ENCODE peak calls at places on chromosomes 16 and 17, in nine cellular contexts. H is sigmoid colon; J is CD8-positive, alpha-beta T cell; W is heart right ventricle; B is anterior cingulate cortex; F is Jurkat, Clone E6-1; K is EH; D is stimulated activated CD4-positive, alpha-beta T cell treated with anti-CD3 and anti-CD28 coated beads, Interleukin-1b, Interleukin-23, amount 100 ng/mL, for 24 hours; G is MCF 10A. I is an unnamed sample.

GRCh38 chr17:54172654-54173316 is 350.1 kb downstream of the KIF2B start:
- DNase-seq in B (no peak), G (peak), H (no peak), J (no peak), K (no peak), F (peak), D (no peak), W (no peak), I (peak)

GRCh38 chr17:40555296-40556190 is 9.7 kb downstream of the CCR7 start:
- DNase-seq in W (no peak), D (no peak), H (no peak), J (no peak), F (no peak), K (no peak), B (no peak), G (no peak), I (no peak)

GRCh38 chr16:23183486-23183862 is 929 bp downstream of the SCNN1G start:
- DNase-seq in D (no peak), W (no peak), B (no peak), K (no peak), H (no peak), F (no peak), J (no peak), G (no peak), I (no peak)

GRCh38 chr16:86844691-86845090 is 266.3 kb downstream of the FOXL1 start:
- DNase-seq in K (no peak), G (no peak), D (no peak), J (no peak), F (no peak), W (no peak), B (no peak), H (no peak), I (peak)

GRCh38 chr17:40659909-40660308 is 5.1 kb downstream of the KRT222 start:
- DNase-seq in D (no peak), W (no peak), H (no peak), B (no peak), G (no peak), J (no peak), K (no peak), F (peak), I (no peak)

GRCh38 chr17:29010129-29010528 is 4.3 kb upstream of the SEZ6 start:
- DNase-seq in F (no peak), W (no peak), K (no peak), B (no peak), G (no peak), D (no peak), H (no peak), J (no peak), I (no peak)

GRCh38 chr16:57969451-57970123 is 1.3 kb downstream of the CNGB1 start:
- DNase-seq in K (no peak), B (no peak), J (no peak), D (no peak), G (no peak), H (no peak), W (no peak), F (no peak), I (no peak)

GRCh38 chr17:42563543-42563942 is 1.6 kb downstream of the COASY start:
- DNase-seq in W (no peak), J (no peak), D (no peak), K (no peak), F (no peak), G (peak), B (no peak), H (no peak), I (peak)

GRCh38 chr16:324451-325334 is 27.8 kb downstream of the AXIN1 start:
- DNase-seq in B (no peak), F (peak), W (no peak), H (no peak), G (no peak), K (no peak), J (peak), D (peak), I (no peak)

GRCh38 chr17:81966343-81967243 is 5.6 kb upstream of the NOTUM start:
- DNase-seq in K (no peak), W (no peak), G (no peak), F (no peak), D (no peak), B (peak), J (no peak), H (peak), I (peak)

GRCh38 chr16:70568601-70569217 is 45.1 kb downstream of the SF3B3 start:
- DNase-seq in F (no peak), H (no peak), B (no peak), W (no peak), G (no peak), J (no peak), K (no peak), D (no peak), I (no peak)

GRCh38 chr16:10982430-10983174 is 38.2 kb downstream of the CLEC16A start:
- DNase-seq in H (no peak), J (no peak), K (no peak), D (no peak), B (no peak), W (peak), F (no peak), G (no peak), I (no peak)

GRCh38 chr16:71499775-71500364 is 10.7 kb upstream of the ZNF19 start:
- DNase-seq in H (no peak), J (peak), W (peak), F (peak), K (peak), D (peak), G (peak), B (no peak), I (peak)

GRCh38 chr17:42843358-42843934 is 934 bp upstream of the AOC2 start:
- DNase-seq in K (peak), D (no peak), W (peak), G (peak), H (no peak), J (no peak), F (no peak), B (peak), I (peak)

GRCh38 chr17:16584273-16584995 is 15.4 kb upstream of the ZNF287 start:
- DNase-seq in K (peak), F (peak), B (peak), W (peak), H (peak), G (peak), D (peak), J (peak), I (peak)

GRCh38 chr17:41377546-41377945 is 4.6 kb downstream of the KRT34 start:
- DNase-seq in H (no peak), B (no peak), D (no peak), G (no peak), K (peak), W (no peak), F (no peak), J (no peak), I (no peak)

GRCh38 chr16:73176577-73177013 is 128.7 kb upstream of the ZFHX3 start:
- DNase-seq in B (no peak), G (peak), K (peak), H (no peak), J (no peak), W (no peak), D (no peak), F (no peak), I (peak)

GRCh38 chr16:48276102-48276501 is 28.8 kb upstream of the ABCC11 start:
- DNase-seq in H (no peak), G (no peak), K (peak), W (no peak), F (no peak), D (no peak), J (no peak), B (no peak), I (no peak)

GRCh38 chr17:29129731-29130130 is 50.5 kb downstream of the MYO18A start:
- DNase-seq in H (no peak), D (no peak), B (no peak), W (no peak), F (no peak), G (no peak), J (no peak), K (no peak), I (no peak)

GRCh38 chr16:63904182-63904581 is 1217.7 kb downstream of the CDH11 start:
- DNase-seq in J (no peak), K (no peak), B (no peak), F (no peak), W (no peak), H (no peak), D (no peak), G (no peak), I (no peak)

GRCh38 chr16:49458221-49458620 is 84.6 kb downstream of the C16orf78 start:
- DNase-seq in W (no peak), F (no peak), H (peak), B (no peak), G (no peak), J (no peak), D (no peak), K (no peak), I (no peak)

GRCh38 chr16:49504023-49504364 is 130.4 kb downstream of the C16orf78 start:
- DNase-seq in B (no peak), H (no peak), K (no peak), J (no peak), D (no peak), F (no peak), W (no peak), G (no peak), I (no peak)

GRCh38 chr17:67675481-67675880 is 42.3 kb upstream of the NOL11 start:
- DNase-seq in K (no peak), H (no peak), J (no peak), D (no peak), B (no peak), G (no peak), F (no peak), W (peak), I (no peak)

GRCh38 chr17:8359769-8360168 is 16.7 kb downstream of the KRABD2 start:
- DNase-seq in K (peak), D (no peak), J (no peak), F (no peak), W (peak), G (peak), H (no peak), B (peak), I (peak)

GRCh38 chr16:24906199-24906808 is 60.5 kb downstream of the SLC5A11 start:
- DNase-seq in B (no peak), J (no peak), G (peak), D (no peak), W (no peak), K (peak), H (no peak), F (no peak), I (peak)

GRCh38 chr16:29868396-29868795 is 5.4 kb upstream of the CDIPT start:
- DNase-seq in G (no peak), D (no peak), W (no peak), J (no peak), F (no peak), K (no peak), B (no peak), H (no peak), I (no peak)

GRCh38 chr16:57151369-57151768 is 34.5 kb downstream of the PSME3IP1 start:
- DNase-seq in D (no peak), W (no peak), B (no peak), H (peak), K (no peak), J (no peak), F (no peak), G (no peak), I (no peak)

GRCh38 chr16:25060920-25061319 is 45.8 kb upstream of the ARHGAP17 start:
- DNase-seq in K (no peak), W (no peak), J (no peak), G (no peak), F (peak), H (no peak), D (no peak), B (no peak), I (no peak)

GRCh38 chr17:41956522-41956921 is 10.1 kb upstream of the CNP start:
- DNase-seq in K (no peak), H (no peak), B (no peak), G (no peak), F (no peak), D (no peak), J (no peak), W (no peak), I (no peak)

GRCh38 chr17:48483471-48484131 is 47.2 kb downstream of the HOXB1 start:
- DNase-seq in W (no peak), G (peak), H (peak), J (no peak), F (peak), K (peak), D (no peak), B (no peak), I (peak)

GRCh38 chr17:14352139-14352538 is 51.3 kb downstream of the HS3ST3B1 start:
- DNase-seq in K (no peak), J (no peak), H (no peak), W (no peak), G (no peak), D (no peak), F (no peak), B (no peak), I (no peak)

GRCh38 chr17:27575912-27576252 is 55.1 kb upstream of the LGALS9 start:
- DNase-seq in D (no peak), K (no peak), B (no peak), J (no peak), W (no peak), F (no peak), G (no peak), H (no peak), I (no peak)